ENCODE peak calls at places on chromosome 5, in four cellular contexts. F is AG08395, E is A549, I is keratinocyte. O is an unnamed sample.
A peak's percentile ranks its signal among the peaks of the same experiment; 100 is the strongest.

GRCh38 chr5:25358919-25359318 is 714.1 kb upstream of the CDH10 start:
- DNase-seq in E (no peak), F (no peak), I (no peak), O (no peak)

GRCh38 chr5:158570502-158570901 is 529.2 kb downstream of the EBF1 start:
- DNase-seq in F (no peak), E (no peak), I (no peak), O (no peak)

GRCh38 chr5:181098642-181099452 is 32.1 kb downstream of the OR2V1 start:
- DNase-seq in E (no peak), I (no peak), F (no peak), O (no peak)

GRCh38 chr5:121315786-121316185 is 535.9 kb upstream of the FTMT start:
- DNase-seq in I (no peak), E (no peak), F (no peak), O (no peak)

GRCh38 chr5:140883927-140884697 is 2.2 kb downstream of the PCDHA13 start:
- DNase-seq in I (no peak), F (no peak), E (no peak), O (no peak)

GRCh38 chr5:77851229-77852067 is 75.3 kb upstream of the TBCA start:
- DNase-seq in E (no peak), F (peak; percentile 43), I (no peak), O (no peak)

GRCh38 chr5:96350678-96351077 is 82.4 kb downstream of the PCSK1 start:
- DNase-seq in I (no peak), F (no peak), E (no peak), O (no peak)

GRCh38 chr5:10585120-10585915 is 21.4 kb downstream of the ANKRD33B start:
- DNase-seq in I (no peak), E (no peak), F (no peak), O (no peak)

GRCh38 chr5:6574537-6574936 is 58.3 kb downstream of the NSUN2 start:
- DNase-seq in F (no peak), E (no peak), I (no peak), O (peak; percentile 14)

GRCh38 chr5:145859451-145859850 is 13.4 kb downstream of the GRXCR2 start:
- DNase-seq in I (no peak), F (no peak), E (no peak), O (no peak)

GRCh38 chr5:131282235-131282634 is 18.4 kb downstream of the CDC42SE2 start:
- DNase-seq in E (no peak), F (no peak), I (no peak), O (no peak)

O was measured in RKO.